ENCODE peak calls at places on chromosomes 12 and 14, in seven cellular contexts. Z is pancreas, W is MM.1S, P is AG10803, X is coronary artery, M is nephron progenitor cell, S is ovary. N is an unnamed sample.

GRCh38 chr14:68649461-68650189 is 143.2 kb downstream of the ZFP36L1 start:
- DNase-seq in M (no peak), W (no peak), X (peak; percentile 46), P (peak; percentile 34), S (no peak), Z (peak; percentile 4), N (no peak)

GRCh38 chr12:109818900-109819500 is 14.2 kb downstream of the TRPV4 start:
- DNase-seq in X (no peak), P (peak; percentile 88), Z (no peak), S (no peak), M (no peak), W (no peak), N (no peak)

GRCh38 chr14:71261206-71261605 is 353.9 kb downstream of the PCNX1 start:
- DNase-seq in X (no peak), W (no peak), M (no peak), S (no peak), Z (no peak), P (no peak), N (no peak)

GRCh38 chr14:88327497-88327896 is 4.4 kb upstream of the KCNK10 start:
- DNase-seq in S (no peak), W (no peak), M (no peak), X (no peak), Z (no peak), P (no peak), N (no peak)

GRCh38 chr12:96457191-96457930 is 32.0 kb upstream of the CFAP54 start:
- DNase-seq in M (no peak), Z (no peak), S (no peak), X (no peak), W (no peak), P (no peak), N (no peak)

GRCh38 chr14:45287609-45288008 is 34.6 kb upstream of the MIS18BP1 start:
- DNase-seq in X (no peak), P (no peak), M (no peak), Z (no peak), W (no peak), S (no peak), N (no peak)

GRCh38 chr12:28177461-28177860 is 12.8 kb upstream of the CCDC91 start:
- DNase-seq in X (no peak), M (no peak), Z (no peak), W (no peak), S (no peak), P (no peak), N (no peak)

GRCh38 chr14:104800600-104801283 is at the start of gene ZBTB42:
- DNase-seq in M (peak; percentile 67), X (no peak), S (peak; percentile 79), P (peak; percentile 41), Z (peak; percentile 91), W (peak; percentile 63), N (no peak)

GRCh38 chr12:76018111-76018510 is 13.5 kb downstream of the PHLDA1 start:
- DNase-seq in Z (no peak), P (peak; percentile 61), W (no peak), S (no peak), X (no peak), M (no peak), N (no peak)

GRCh38 chr12:100375023-100375737 is 18.3 kb downstream of the SLC17A8 start:
- DNase-seq in M (no peak), Z (peak; percentile 14), W (no peak), S (peak; percentile 86), X (no peak), P (peak; percentile 76), N (no peak)

GRCh38 chr12:93552427-93552826 is 20.0 kb upstream of the SOCS2 start:
- DNase-seq in X (no peak), S (no peak), M (no peak), Z (no peak), P (no peak), W (no peak), N (no peak)

DNA sequence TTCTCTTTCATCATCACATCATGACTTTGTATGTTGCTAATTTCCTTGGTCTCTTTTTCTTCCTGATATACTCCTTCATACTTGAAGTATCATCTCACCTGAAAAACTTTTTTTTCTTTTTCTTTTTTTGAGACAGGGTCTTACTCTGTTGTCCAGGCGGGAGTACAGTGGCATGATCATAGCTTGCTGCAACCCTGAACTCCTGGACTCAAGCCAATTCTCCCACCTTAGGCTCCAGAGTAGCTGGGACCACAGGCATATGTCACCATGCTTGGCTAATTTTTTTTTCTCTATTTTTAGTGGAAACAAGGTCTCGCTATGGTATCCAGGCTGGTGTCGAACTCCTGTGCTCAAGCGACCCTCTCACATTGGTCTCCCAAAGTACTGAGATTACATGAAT is 107.6 kb downstream of the RALGAPA1 start:
- DNase-seq in Z (no peak), P (no peak), W (no peak), S (no peak), M (no peak), X (no peak), N (no peak)
- TF ChIP-seq CTCF in Z (no peak), P (no peak), W (no peak), S (no peak), M (no peak), X (no peak), N (no peak)

GRCh38 chr12:6363330-6364036 is 11.9 kb downstream of the SCNN1A start:
- DNase-seq in X (no peak), Z (peak; percentile 82), P (peak; percentile 59), M (peak; percentile 63), W (peak; percentile 85), S (peak; percentile 82), N (peak; percentile 33)
- TF ChIP-seq CTCF in X (no peak), Z (no peak), P (no peak), M (no peak), W (no peak), S (no peak), N (no peak)

DNA sequence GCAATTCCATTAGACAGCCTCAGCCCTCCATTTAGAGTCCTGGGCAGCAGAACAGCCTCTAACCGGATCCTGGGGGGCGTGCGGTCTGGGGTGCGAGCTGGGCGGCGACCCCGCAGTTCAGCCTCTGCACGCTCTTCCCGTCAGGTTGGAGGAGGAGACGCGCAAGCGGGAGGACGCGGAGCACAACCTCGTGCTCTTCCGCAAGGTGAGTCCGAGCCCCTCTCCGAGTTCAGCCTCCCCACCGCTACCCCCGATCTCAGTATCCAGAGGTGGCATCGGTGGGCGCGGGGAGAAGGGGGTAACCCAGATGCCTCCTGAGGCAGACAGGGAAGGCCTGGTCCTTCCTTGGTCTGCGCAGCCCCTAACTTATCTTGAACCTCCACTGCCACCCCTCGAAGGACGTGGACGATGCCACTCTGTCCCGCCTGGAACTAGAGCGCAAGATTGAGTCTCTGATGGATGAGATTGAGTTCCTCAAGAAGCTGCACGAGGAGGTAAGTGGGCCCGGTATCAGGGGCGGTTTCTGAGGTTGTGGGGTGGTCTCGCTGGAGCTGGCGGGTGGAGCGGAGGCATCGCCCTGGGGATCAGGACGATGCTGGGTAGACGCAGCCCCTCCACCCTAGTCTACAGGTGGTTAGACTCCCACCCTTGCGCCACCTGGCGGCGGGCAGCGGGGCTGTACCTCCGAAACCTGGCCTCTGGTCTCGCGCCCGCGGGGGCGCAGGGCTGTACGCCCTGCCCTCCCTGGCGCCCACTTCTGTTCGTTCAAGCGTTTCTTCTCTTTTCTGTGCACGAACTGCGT is 1.3 kb downstream of the PRPH start:
- DNase-seq in P (no peak), X (no peak), W (peak; percentile 42), M (peak; percentile 72), S (peak; percentile 60), Z (peak; percentile 67), N (peak; percentile 58)
- TF ChIP-seq CTCF in P (peak; percentile 50), X (peak; percentile 16), W (peak; percentile 87), M (peak; percentile 71), S (peak; percentile 34), Z (peak; percentile 78), N (no peak)

DNA sequence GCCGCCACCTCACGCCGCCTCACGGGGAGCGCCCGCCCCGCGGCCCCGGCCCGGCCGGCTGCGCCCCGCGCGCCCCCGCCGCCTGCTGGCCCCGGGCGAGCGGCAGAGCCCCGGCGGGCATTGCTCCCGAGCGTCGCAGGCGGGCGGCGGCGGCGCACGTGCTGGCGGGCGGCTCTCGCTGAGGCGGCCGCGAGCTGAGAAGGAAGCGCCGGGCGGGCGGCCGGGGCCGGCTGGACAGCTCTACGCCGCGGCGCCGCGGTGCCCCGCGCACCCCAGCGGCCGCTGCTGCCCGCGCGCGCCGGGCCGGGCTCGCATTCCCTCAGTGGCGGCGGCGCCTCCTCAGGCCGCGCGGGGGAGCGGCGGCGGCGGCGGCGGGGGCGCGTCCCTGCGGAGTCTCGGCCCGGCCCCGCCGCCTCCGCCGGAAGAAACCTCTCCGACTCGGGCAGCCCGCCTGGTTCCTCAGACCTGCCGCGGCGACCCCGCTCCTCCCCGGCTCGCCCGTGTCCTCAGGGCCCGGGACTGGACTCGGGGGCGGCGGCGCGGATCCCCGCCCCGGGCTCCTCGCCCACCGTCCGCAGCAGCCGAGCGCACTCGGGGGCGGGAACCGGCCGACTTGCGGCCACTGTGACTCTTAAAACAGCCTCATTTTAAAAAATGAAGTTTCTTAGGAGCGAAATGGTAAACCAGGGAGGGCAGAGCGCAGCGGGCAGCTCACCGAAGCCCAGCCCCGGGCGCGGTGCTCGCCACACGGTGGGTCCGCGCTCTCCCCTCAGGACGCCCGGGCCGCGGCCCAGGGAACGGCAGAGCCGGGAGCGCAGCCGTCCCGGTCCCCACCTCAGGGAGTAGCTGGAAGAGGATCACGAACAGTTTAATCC is at the start of gene PITPNM2:
- DNase-seq in X (no peak), M (peak; percentile 77), W (peak; percentile 52), P (peak; percentile 64), S (peak; percentile 84), Z (peak; percentile 63), N (peak; percentile 68)
- TF ChIP-seq CTCF in X (no peak), M (no peak), W (no peak), P (no peak), S (peak; percentile 35), Z (no peak), N (no peak)